ENCODE peak calls at places on chromosome 5, in five cellular contexts. S, Q, U, K and G are unnamed samples.

GRCh38 chr5:147743686-147744332 is 38.7 kb downstream of the JAKMIP2 start:
- DNase-seq in U (no peak), Q (no peak), S (peak), K (no peak), G (no peak)

GRCh38 chr5:112787261-112787660 is 49.6 kb downstream of the APC start:
- DNase-seq in U (no peak), K (no peak), S (no peak), Q (peak), G (no peak)

GRCh38 chr5:79886940-79887339 is 104.1 kb downstream of the MTX3 start:
- DNase-seq in Q (no peak), K (no peak), S (no peak), U (no peak), G (no peak)

GRCh38 chr5:73815631-73816030 is 189.6 kb downstream of the ARHGEF28 start:
- DNase-seq in S (no peak), Q (peak), K (no peak), U (no peak), G (no peak)

GRCh38 chr5:32193591-32193990 is 19.5 kb upstream of the GOLPH3 start:
- DNase-seq in U (peak), K (peak), Q (peak), S (no peak), G (peak)

GRCh38 chr5:74822288-74822687 is 43.9 kb downstream of the FAM169A start:
- DNase-seq in Q (no peak), U (no peak), K (no peak), S (no peak), G (no peak)

GRCh38 chr5:91487420-91487819 is 104.3 kb upstream of the ARRDC3 start:
- DNase-seq in K (no peak), S (no peak), Q (no peak), U (no peak), G (no peak)

GRCh38 chr5:133854554-133854953 is 113.9 kb downstream of the C5orf15 start:
- DNase-seq in S (no peak), K (no peak), U (no peak), Q (no peak), G (no peak)

GRCh38 chr5:81361600-81361999 is 32.3 kb downstream of the ACOT12 start:
- DNase-seq in K (no peak), Q (no peak), U (no peak), S (no peak), G (no peak)

GRCh38 chr5:73311291-73312110 is 137.1 kb downstream of the FOXD1 start:
- DNase-seq in K (peak), Q (peak), S (no peak), U (no peak), G (no peak)

GRCh38 chr5:125310749-125311148 is 564.3 kb upstream of the ZNF608 start:
- DNase-seq in Q (peak), K (no peak), U (no peak), S (no peak), G (no peak)

GRCh38 chr5:174920906-174921550 is 196.6 kb downstream of the MSX2 start:
- DNase-seq in U (no peak), Q (no peak), K (no peak), S (no peak), G (no peak)

GRCh38 chr5:153881687-153882086 is 157.0 kb downstream of the FAM114A2 start:
- DNase-seq in U (no peak), S (no peak), K (no peak), Q (no peak), G (no peak)

GRCh38 chr5:150529555-150529954 is 21.6 kb downstream of the NDST1 start:
- DNase-seq in K (no peak), U (no peak), Q (no peak), S (no peak), G (no peak)

GRCh38 chr5:61441742-61442141 is 109.7 kb downstream of the ZSWIM6 start:
- DNase-seq in K (no peak), U (no peak), S (no peak), Q (no peak), G (no peak)

GRCh38 chr5:150538007-150538917 is 30.3 kb downstream of the NDST1 start:
- DNase-seq in S (no peak), K (no peak), Q (peak), U (no peak), G (peak)

GRCh38 chr5:134245101-134245604 is 19.3 kb upstream of the PPP2CA start:
- DNase-seq in K (no peak), Q (peak), S (peak), U (no peak), G (no peak)

GRCh38 chr5:113660848-113661247 is 147.4 kb downstream of the YTHDC2 start:
- DNase-seq in K (no peak), Q (no peak), U (no peak), S (no peak), G (no peak)

GRCh38 chr5:157961828-157962390 is 103.0 kb upstream of the CLINT1 start:
- DNase-seq in U (no peak), Q (peak), S (no peak), K (no peak), G (no peak)

GRCh38 chr5:107476783-107477182 is 194.0 kb downstream of the EFNA5 start:
- DNase-seq in S (no peak), U (peak), K (no peak), Q (no peak), G (no peak)

GRCh38 chr5:65555266-65555665 is 7.7 kb downstream of the CENPK start:
- DNase-seq in K (no peak), S (no peak), U (no peak), Q (no peak), G (no peak)

GRCh38 chr5:101687630-101688029 is 608.5 kb downstream of the SLCO4C1 start:
- DNase-seq in K (no peak), S (no peak), U (no peak), Q (no peak), G (no peak)

GRCh38 chr5:175778951-175779475 is 92.4 kb upstream of the CPLX2 start:
- DNase-seq in S (peak), U (peak), K (no peak), Q (peak), G (no peak)

GRCh38 chr5:55534436-55535198 is at the start of gene PLPP1:
- DNase-seq in U (peak), Q (peak), S (peak), K (peak), G (peak)

GRCh38 chr5:95449460-95449859 is 58.3 kb downstream of the FAM81B start:
- DNase-seq in U (no peak), S (no peak), Q (peak), K (no peak), G (no peak)

GRCh38 chr5:1471997-1472963 is 27.0 kb upstream of the SLC6A3 start:
- DNase-seq in Q (no peak), U (no peak), S (no peak), K (no peak), G (no peak)

GRCh38 chr5:55456216-55456895 is 78.4 kb downstream of the PLPP1 start:
- DNase-seq in K (no peak), Q (peak), S (no peak), U (no peak), G (no peak)

GRCh38 chr5:89120719-89121118 is 237.7 kb upstream of the MEF2C start:
- DNase-seq in Q (peak), S (peak), U (peak), K (no peak), G (no peak)

GRCh38 chr5:118687671-118688621 is 300.4 kb downstream of the DTWD2 start:
- DNase-seq in K (no peak), U (no peak), Q (peak), S (no peak), G (no peak)

GRCh38 chr5:103450333-103451061 is 112.1 kb downstream of the NUDT12 start:
- DNase-seq in U (no peak), S (no peak), Q (peak), K (peak), G (no peak)

GRCh38 chr5:102670224-102670836 is 84.8 kb upstream of the PAM start:
- DNase-seq in S (no peak), K (peak), Q (peak), U (no peak), G (no peak)

GRCh38 chr5:42767491-42768105 is 11.0 kb downstream of the CCDC152 start:
- DNase-seq in S (peak), U (peak), Q (peak), K (peak), G (no peak)

GRCh38 chr5:144318460-144318859 is 147.8 kb downstream of the KCTD16 start:
- DNase-seq in U (no peak), S (no peak), K (no peak), Q (no peak), G (no peak)

GRCh38 chr5:59319286-59319685 is 574.2 kb downstream of the PDE4D start:
- DNase-seq in Q (no peak), U (no peak), S (no peak), K (no peak), G (no peak)

GRCh38 chr5:173618927-173619519 is 2.6 kb upstream of the BOD1 start:
- DNase-seq in U (peak), S (peak), K (peak), Q (peak), G (no peak)